ENCODE peak calls at places on chromosome 17, in nine cellular contexts. One of them, this sample, is unnamed.

GRCh38 chr17:77948690-77949114 is 9.8 kb upstream of the TNRC6C start:
- DNase-seq in stimulated activated naive CD8-positive, alpha-beta T cell treated with anti-CD3 and anti-CD28 coated beads, Interleukin-15, Interleukin-2, amounts not matched to agents 100 U/mL and 50 U/mL, for 24 hours: no peak
- DNase-seq in A549: peak
- DNase-seq in stimulated activated CD8-positive, alpha-beta memory T cell treated with anti-CD3 and anti-CD28 coated beads, Interleukin-2, amount 100 ng/mL, for 1 hour: no peak
- DNase-seq in activated T-cell treated with anti-CD3 and anti-CD28 coated beads for 1 hour: no peak
- DNase-seq in T-helper 17 cell: no peak
- DNase-seq in iris pigment epithelial cell: peak
- DNase-seq in caudate nucleus: peak
- DNase-seq in H54: peak
- DNase-seq in this sample: no peak

GRCh38 chr17:43576563-43577229 is 30.6 kb upstream of the ETV4 start:
- DNase-seq in iris pigment epithelial cell: peak
- DNase-seq in T-helper 17 cell: peak
- DNase-seq in stimulated activated naive CD8-positive, alpha-beta T cell treated with anti-CD3 and anti-CD28 coated beads, Interleukin-15, Interleukin-2, amounts not matched to agents 100 U/mL and 50 U/mL, for 24 hours: peak
- DNase-seq in A549: peak
- DNase-seq in activated T-cell treated with anti-CD3 and anti-CD28 coated beads for 1 hour: peak
- DNase-seq in stimulated activated CD8-positive, alpha-beta memory T cell treated with anti-CD3 and anti-CD28 coated beads, Interleukin-2, amount 100 ng/mL, for 1 hour: peak
- DNase-seq in caudate nucleus: peak
- DNase-seq in H54: peak
- DNase-seq in this sample: peak

GRCh38 chr17:17959520-17960361 is 12.5 kb downstream of the TOM1L2 start:
- DNase-seq in A549: peak
- DNase-seq in iris pigment epithelial cell: peak
- DNase-seq in activated T-cell treated with anti-CD3 and anti-CD28 coated beads for 1 hour: no peak
- DNase-seq in caudate nucleus: no peak
- DNase-seq in stimulated activated naive CD8-positive, alpha-beta T cell treated with anti-CD3 and anti-CD28 coated beads, Interleukin-15, Interleukin-2, amounts not matched to agents 100 U/mL and 50 U/mL, for 24 hours: peak
- DNase-seq in H54: no peak
- DNase-seq in stimulated activated CD8-positive, alpha-beta memory T cell treated with anti-CD3 and anti-CD28 coated beads, Interleukin-2, amount 100 ng/mL, for 1 hour: no peak
- DNase-seq in T-helper 17 cell: no peak
- DNase-seq in this sample: no peak

GRCh38 chr17:40307691-40308289 is 1.2 kb upstream of the RARA start:
- DNase-seq in A549: no peak
- DNase-seq in stimulated activated naive CD8-positive, alpha-beta T cell treated with anti-CD3 and anti-CD28 coated beads, Interleukin-15, Interleukin-2, amounts not matched to agents 100 U/mL and 50 U/mL, for 24 hours: peak
- DNase-seq in T-helper 17 cell: no peak
- DNase-seq in H54: no peak
- DNase-seq in activated T-cell treated with anti-CD3 and anti-CD28 coated beads for 1 hour: no peak
- DNase-seq in stimulated activated CD8-positive, alpha-beta memory T cell treated with anti-CD3 and anti-CD28 coated beads, Interleukin-2, amount 100 ng/mL, for 1 hour: no peak
- DNase-seq in iris pigment epithelial cell: no peak
- DNase-seq in caudate nucleus: no peak
- DNase-seq in this sample: no peak

GRCh38 chr17:78653382-78653781 is 76.2 kb upstream of the DNAH17 start:
- DNase-seq in H54: no peak
- DNase-seq in caudate nucleus: no peak
- DNase-seq in activated T-cell treated with anti-CD3 and anti-CD28 coated beads for 1 hour: no peak
- DNase-seq in iris pigment epithelial cell: peak
- DNase-seq in T-helper 17 cell: no peak
- DNase-seq in A549: peak
- DNase-seq in stimulated activated naive CD8-positive, alpha-beta T cell treated with anti-CD3 and anti-CD28 coated beads, Interleukin-15, Interleukin-2, amounts not matched to agents 100 U/mL and 50 U/mL, for 24 hours: no peak
- DNase-seq in stimulated activated CD8-positive, alpha-beta memory T cell treated with anti-CD3 and anti-CD28 coated beads, Interleukin-2, amount 100 ng/mL, for 1 hour: no peak
- DNase-seq in this sample: no peak

GRCh38 chr17:49343273-49343672 is 18.8 kb downstream of the ZNF652 start:
- DNase-seq in A549: no peak
- DNase-seq in caudate nucleus: no peak
- DNase-seq in T-helper 17 cell: no peak
- DNase-seq in activated T-cell treated with anti-CD3 and anti-CD28 coated beads for 1 hour: no peak
- DNase-seq in stimulated activated naive CD8-positive, alpha-beta T cell treated with anti-CD3 and anti-CD28 coated beads, Interleukin-15, Interleukin-2, amounts not matched to agents 100 U/mL and 50 U/mL, for 24 hours: no peak
- DNase-seq in H54: no peak
- DNase-seq in stimulated activated CD8-positive, alpha-beta memory T cell treated with anti-CD3 and anti-CD28 coated beads, Interleukin-2, amount 100 ng/mL, for 1 hour: no peak
- DNase-seq in iris pigment epithelial cell: peak
- DNase-seq in this sample: no peak

GRCh38 chr17:67911038-67911782 is 85.1 kb downstream of the C17orf58 start:
- DNase-seq in iris pigment epithelial cell: no peak
- DNase-seq in stimulated activated naive CD8-positive, alpha-beta T cell treated with anti-CD3 and anti-CD28 coated beads, Interleukin-15, Interleukin-2, amounts not matched to agents 100 U/mL and 50 U/mL, for 24 hours: no peak
- DNase-seq in T-helper 17 cell: no peak
- DNase-seq in activated T-cell treated with anti-CD3 and anti-CD28 coated beads for 1 hour: no peak
- DNase-seq in caudate nucleus: no peak
- DNase-seq in H54: no peak
- DNase-seq in stimulated activated CD8-positive, alpha-beta memory T cell treated with anti-CD3 and anti-CD28 coated beads, Interleukin-2, amount 100 ng/mL, for 1 hour: no peak
- DNase-seq in A549: no peak
- DNase-seq in this sample: no peak

GRCh38 chr17:2023692-2024571 is 1.2 kb downstream of the RTN4RL1 start:
- DNase-seq in T-helper 17 cell: peak
- DNase-seq in caudate nucleus: peak
- DNase-seq in A549: peak
- DNase-seq in activated T-cell treated with anti-CD3 and anti-CD28 coated beads for 1 hour: no peak
- DNase-seq in stimulated activated naive CD8-positive, alpha-beta T cell treated with anti-CD3 and anti-CD28 coated beads, Interleukin-15, Interleukin-2, amounts not matched to agents 100 U/mL and 50 U/mL, for 24 hours: no peak
- DNase-seq in iris pigment epithelial cell: peak
- DNase-seq in H54: no peak
- DNase-seq in stimulated activated CD8-positive, alpha-beta memory T cell treated with anti-CD3 and anti-CD28 coated beads, Interleukin-2, amount 100 ng/mL, for 1 hour: no peak
- DNase-seq in this sample: no peak

GRCh38 chr17:29563816-29564215 is 3.0 kb downstream of the ABHD15 start:
- DNase-seq in T-helper 17 cell: no peak
- DNase-seq in iris pigment epithelial cell: no peak
- DNase-seq in A549: no peak
- DNase-seq in activated T-cell treated with anti-CD3 and anti-CD28 coated beads for 1 hour: no peak
- DNase-seq in stimulated activated naive CD8-positive, alpha-beta T cell treated with anti-CD3 and anti-CD28 coated beads, Interleukin-15, Interleukin-2, amounts not matched to agents 100 U/mL and 50 U/mL, for 24 hours: no peak
- DNase-seq in caudate nucleus: no peak
- DNase-seq in H54: no peak
- DNase-seq in stimulated activated CD8-positive, alpha-beta memory T cell treated with anti-CD3 and anti-CD28 coated beads, Interleukin-2, amount 100 ng/mL, for 1 hour: no peak
- DNase-seq in this sample: peak

GRCh38 chr17:76395980-76396379 is 11.6 kb downstream of the SPHK1 start:
- DNase-seq in stimulated activated naive CD8-positive, alpha-beta T cell treated with anti-CD3 and anti-CD28 coated beads, Interleukin-15, Interleukin-2, amounts not matched to agents 100 U/mL and 50 U/mL, for 24 hours: no peak
- DNase-seq in stimulated activated CD8-positive, alpha-beta memory T cell treated with anti-CD3 and anti-CD28 coated beads, Interleukin-2, amount 100 ng/mL, for 1 hour: no peak
- DNase-seq in activated T-cell treated with anti-CD3 and anti-CD28 coated beads for 1 hour: no peak
- DNase-seq in A549: no peak
- DNase-seq in iris pigment epithelial cell: no peak
- DNase-seq in H54: no peak
- DNase-seq in T-helper 17 cell: no peak
- DNase-seq in caudate nucleus: no peak
- DNase-seq in this sample: no peak

GRCh38 chr17:8534498-8535188 is 95.9 kb downstream of the MYH10 start:
- DNase-seq in caudate nucleus: no peak
- DNase-seq in iris pigment epithelial cell: no peak
- DNase-seq in stimulated activated CD8-positive, alpha-beta memory T cell treated with anti-CD3 and anti-CD28 coated beads, Interleukin-2, amount 100 ng/mL, for 1 hour: no peak
- DNase-seq in stimulated activated naive CD8-positive, alpha-beta T cell treated with anti-CD3 and anti-CD28 coated beads, Interleukin-15, Interleukin-2, amounts not matched to agents 100 U/mL and 50 U/mL, for 24 hours: no peak
- DNase-seq in activated T-cell treated with anti-CD3 and anti-CD28 coated beads for 1 hour: no peak
- DNase-seq in H54: no peak
- DNase-seq in A549: no peak
- DNase-seq in T-helper 17 cell: no peak
- DNase-seq in this sample: no peak

GRCh38 chr17:74759941-74760340 is 11.5 kb downstream of the NHERF1 start:
- DNase-seq in iris pigment epithelial cell: no peak
- DNase-seq in A549: no peak
- DNase-seq in H54: no peak
- DNase-seq in caudate nucleus: no peak
- DNase-seq in stimulated activated CD8-positive, alpha-beta memory T cell treated with anti-CD3 and anti-CD28 coated beads, Interleukin-2, amount 100 ng/mL, for 1 hour: no peak
- DNase-seq in activated T-cell treated with anti-CD3 and anti-CD28 coated beads for 1 hour: no peak
- DNase-seq in stimulated activated naive CD8-positive, alpha-beta T cell treated with anti-CD3 and anti-CD28 coated beads, Interleukin-15, Interleukin-2, amounts not matched to agents 100 U/mL and 50 U/mL, for 24 hours: no peak
- DNase-seq in T-helper 17 cell: no peak
- DNase-seq in this sample: no peak

GRCh38 chr17:42311240-42312034 is 23.1 kb downstream of the STAT5A start:
- DNase-seq in stimulated activated CD8-positive, alpha-beta memory T cell treated with anti-CD3 and anti-CD28 coated beads, Interleukin-2, amount 100 ng/mL, for 1 hour: no peak
- DNase-seq in activated T-cell treated with anti-CD3 and anti-CD28 coated beads for 1 hour: no peak
- DNase-seq in caudate nucleus: peak
- DNase-seq in stimulated activated naive CD8-positive, alpha-beta T cell treated with anti-CD3 and anti-CD28 coated beads, Interleukin-15, Interleukin-2, amounts not matched to agents 100 U/mL and 50 U/mL, for 24 hours: no peak
- DNase-seq in iris pigment epithelial cell: peak
- DNase-seq in H54: no peak
- DNase-seq in T-helper 17 cell: no peak
- DNase-seq in A549: no peak
- DNase-seq in this sample: no peak

GRCh38 chr17:80750263-80750662 is 205.6 kb downstream of the RPTOR start:
- DNase-seq in T-helper 17 cell: no peak
- DNase-seq in caudate nucleus: no peak
- DNase-seq in H54: no peak
- DNase-seq in stimulated activated CD8-positive, alpha-beta memory T cell treated with anti-CD3 and anti-CD28 coated beads, Interleukin-2, amount 100 ng/mL, for 1 hour: no peak
- DNase-seq in stimulated activated naive CD8-positive, alpha-beta T cell treated with anti-CD3 and anti-CD28 coated beads, Interleukin-15, Interleukin-2, amounts not matched to agents 100 U/mL and 50 U/mL, for 24 hours: no peak
- DNase-seq in A549: no peak
- DNase-seq in iris pigment epithelial cell: no peak
- DNase-seq in activated T-cell treated with anti-CD3 and anti-CD28 coated beads for 1 hour: no peak
- DNase-seq in this sample: no peak

GRCh38 chr17:51397361-51398127 is 137.2 kb downstream of the UTP18 start:
- DNase-seq in T-helper 17 cell: no peak
- DNase-seq in H54: peak
- DNase-seq in activated T-cell treated with anti-CD3 and anti-CD28 coated beads for 1 hour: no peak
- DNase-seq in iris pigment epithelial cell: peak
- DNase-seq in stimulated activated CD8-positive, alpha-beta memory T cell treated with anti-CD3 and anti-CD28 coated beads, Interleukin-2, amount 100 ng/mL, for 1 hour: no peak
- DNase-seq in stimulated activated naive CD8-positive, alpha-beta T cell treated with anti-CD3 and anti-CD28 coated beads, Interleukin-15, Interleukin-2, amounts not matched to agents 100 U/mL and 50 U/mL, for 24 hours: no peak
- DNase-seq in caudate nucleus: no peak
- DNase-seq in A549: peak
- DNase-seq in this sample: no peak

GRCh38 chr17:69357701-69358100 is 30.8 kb upstream of the ABCA5 start:
- DNase-seq in iris pigment epithelial cell: peak
- DNase-seq in stimulated activated naive CD8-positive, alpha-beta T cell treated with anti-CD3 and anti-CD28 coated beads, Interleukin-15, Interleukin-2, amounts not matched to agents 100 U/mL and 50 U/mL, for 24 hours: no peak
- DNase-seq in stimulated activated CD8-positive, alpha-beta memory T cell treated with anti-CD3 and anti-CD28 coated beads, Interleukin-2, amount 100 ng/mL, for 1 hour: no peak
- DNase-seq in T-helper 17 cell: no peak
- DNase-seq in activated T-cell treated with anti-CD3 and anti-CD28 coated beads for 1 hour: no peak
- DNase-seq in A549: peak
- DNase-seq in caudate nucleus: no peak
- DNase-seq in H54: no peak
- DNase-seq in this sample: no peak

GRCh38 chr17:4833941-4834501 is 881 bp downstream of the MINK1 start:
- DNase-seq in activated T-cell treated with anti-CD3 and anti-CD28 coated beads for 1 hour: no peak
- DNase-seq in caudate nucleus: no peak
- DNase-seq in stimulated activated naive CD8-positive, alpha-beta T cell treated with anti-CD3 and anti-CD28 coated beads, Interleukin-15, Interleukin-2, amounts not matched to agents 100 U/mL and 50 U/mL, for 24 hours: peak
- DNase-seq in T-helper 17 cell: no peak
- DNase-seq in iris pigment epithelial cell: peak
- DNase-seq in stimulated activated CD8-positive, alpha-beta memory T cell treated with anti-CD3 and anti-CD28 coated beads, Interleukin-2, amount 100 ng/mL, for 1 hour: no peak
- DNase-seq in A549: peak
- DNase-seq in H54: no peak
- DNase-seq in this sample: no peak

GRCh38 chr17:31281061-31281460 is 16.0 kb downstream of the OMG start:
- DNase-seq in H54: no peak
- DNase-seq in A549: no peak
- DNase-seq in caudate nucleus: no peak
- DNase-seq in iris pigment epithelial cell: no peak
- DNase-seq in activated T-cell treated with anti-CD3 and anti-CD28 coated beads for 1 hour: no peak
- DNase-seq in T-helper 17 cell: no peak
- DNase-seq in stimulated activated CD8-positive, alpha-beta memory T cell treated with anti-CD3 and anti-CD28 coated beads, Interleukin-2, amount 100 ng/mL, for 1 hour: no peak
- DNase-seq in stimulated activated naive CD8-positive, alpha-beta T cell treated with anti-CD3 and anti-CD28 coated beads, Interleukin-15, Interleukin-2, amounts not matched to agents 100 U/mL and 50 U/mL, for 24 hours: no peak
- DNase-seq in this sample: no peak

GRCh38 chr17:72416054-72416691 is 295.4 kb downstream of the SOX9 start:
- DNase-seq in H54: no peak
- DNase-seq in caudate nucleus: peak
- DNase-seq in stimulated activated naive CD8-positive, alpha-beta T cell treated with anti-CD3 and anti-CD28 coated beads, Interleukin-15, Interleukin-2, amounts not matched to agents 100 U/mL and 50 U/mL, for 24 hours: no peak
- DNase-seq in A549: no peak
- DNase-seq in stimulated activated CD8-positive, alpha-beta memory T cell treated with anti-CD3 and anti-CD28 coated beads, Interleukin-2, amount 100 ng/mL, for 1 hour: no peak
- DNase-seq in iris pigment epithelial cell: no peak
- DNase-seq in T-helper 17 cell: no peak
- DNase-seq in activated T-cell treated with anti-CD3 and anti-CD28 coated beads for 1 hour: no peak
- DNase-seq in this sample: no peak

GRCh38 chr17:81166033-81166472 is at the start of gene AATK:
- DNase-seq in caudate nucleus: no peak
- DNase-seq in activated T-cell treated with anti-CD3 and anti-CD28 coated beads for 1 hour: no peak
- DNase-seq in stimulated activated CD8-positive, alpha-beta memory T cell treated with anti-CD3 and anti-CD28 coated beads, Interleukin-2, amount 100 ng/mL, for 1 hour: no peak
- DNase-seq in iris pigment epithelial cell: no peak
- DNase-seq in H54: no peak
- DNase-seq in stimulated activated naive CD8-positive, alpha-beta T cell treated with anti-CD3 and anti-CD28 coated beads, Interleukin-15, Interleukin-2, amounts not matched to agents 100 U/mL and 50 U/mL, for 24 hours: no peak
- DNase-seq in A549: no peak
- DNase-seq in T-helper 17 cell: no peak
- DNase-seq in this sample: no peak

This sample was measured in B cell.